ENCODE peak calls at places on chromosome 6, in four cellular contexts. V is WERI-Rb-1, N is heart left ventricle, Q is dorsolateral prefrontal cortex. F is an unnamed sample.

GRCh38 chr6:152380351-152380767 is 256.8 kb downstream of the SYNE1 start:
- DNase-seq in V (peak; percentile 39), N (peak; percentile 29), Q (no peak), F (no peak)

GRCh38 chr6:122553697-122554096 is 56.5 kb upstream of the PKIB start:
- DNase-seq in V (peak; percentile 46), N (no peak), Q (no peak), F (no peak)

GRCh38 chr6:170162011-170162770 is 128.7 kb downstream of the DLL1 start:
- DNase-seq in V (no peak), N (no peak), Q (no peak), F (no peak)

GRCh38 chr6:169428532-169428931 is 174.9 kb upstream of the THBS2 start:
- DNase-seq in V (no peak), N (peak; percentile 26), Q (no peak), F (no peak)

GRCh38 chr6:166584046-166584679 is 2.3 kb downstream of the RAMACL start:
- DNase-seq in V (no peak), N (no peak), Q (no peak), F (peak; percentile 24)

GRCh38 chr6:136284909-136285308 is 4.7 kb downstream of the BCLAF1 start:
- DNase-seq in V (no peak), N (no peak), Q (no peak), F (no peak)

GRCh38 chr6:69704916-69705315 is 91.9 kb downstream of the LMBRD1 start:
- DNase-seq in V (no peak), N (no peak), Q (no peak), F (no peak)

GRCh38 chr6:30544666-30545272 is 11.5 kb downstream of the GNL1 start:
- DNase-seq in V (peak; percentile 39), N (no peak), Q (no peak), F (peak; percentile 42)

GRCh38 chr6:125904871-125905270 is 51.7 kb upstream of the HINT3 start:
- DNase-seq in V (no peak), N (no peak), Q (no peak), F (no peak)

GRCh38 chr6:168578036-168578435 is 137.1 kb downstream of the SMOC2 start:
- DNase-seq in V (no peak), N (no peak), Q (no peak), F (peak; percentile 13)

GRCh38 chr6:109609737-109610136 is 81.3 kb downstream of the AK9 start:
- DNase-seq in V (no peak), N (no peak), Q (no peak), F (no peak)

GRCh38 chr6:40986364-40986763 is 52.7 kb downstream of the UNC5CL start:
- DNase-seq in V (no peak), N (no peak), Q (no peak), F (no peak)

GRCh38 chr6:101663099-101663498 is 269.6 kb downstream of the GRIK2 start:
- DNase-seq in V (peak; percentile 21), N (no peak), Q (no peak), F (no peak)

GRCh38 chr6:164827537-164827936 is 481.9 kb downstream of the C6orf118 start:
- DNase-seq in V (no peak), N (no peak), Q (no peak), F (no peak)

GRCh38 chr6:124669713-124670480 is 292.3 kb upstream of the RNF217 start:
- DNase-seq in V (no peak), N (no peak), Q (no peak), F (no peak)

GRCh38 chr6:75602897-75603395 is 1.3 kb downstream of the SENP6 start:
- DNase-seq in V (no peak), N (no peak), Q (no peak), F (no peak)

GRCh38 chr6:155185544-155185943 is 78.3 kb upstream of the CLDN20 start:
- DNase-seq in V (peak; percentile 34), N (no peak), Q (no peak), F (peak; percentile 89)

GRCh38 chr6:24933868-24934401 is 1.8 kb downstream of the RIPOR2 start:
- DNase-seq in V (peak; percentile 68), N (no peak), Q (no peak), F (peak; percentile 87)

GRCh38 chr6:76861403-76861802 is 601.9 kb downstream of the HTR1B start:
- DNase-seq in V (peak; percentile 37), N (no peak), Q (no peak), F (peak; percentile 76)

GRCh38 chr6:10588562-10589428 is 67.6 kb downstream of the GCNT2 start:
- DNase-seq in V (no peak), N (no peak), Q (no peak), F (no peak)

GRCh38 chr6:46453221-46453620 is 38.0 kb downstream of the RCAN2 start:
- DNase-seq in V (no peak), N (no peak), Q (no peak), F (no peak)

GRCh38 chr6:20564777-20565176 is 30.5 kb downstream of the CDKAL1 start:
- DNase-seq in V (no peak), N (no peak), Q (no peak), F (no peak)

GRCh38 chr6:30883743-30884520 is at the start of gene DDR1:
- DNase-seq in V (peak; percentile 89), N (peak; percentile 80), Q (peak; percentile 68), F (peak; percentile 84)

GRCh38 chr6:701696-702479 is 8.9 kb upstream of the EXOC2 start:
- DNase-seq in V (no peak), N (no peak), Q (no peak), F (peak; percentile 70)

GRCh38 chr6:89640804-89641203 is 2.3 kb upstream of the LYRM2 start:
- DNase-seq in V (peak; percentile 16), N (no peak), Q (no peak), F (no peak)

GRCh38 chr6:159125977-159126376 is 43.2 kb upstream of the FNDC1 start:
- DNase-seq in V (peak; percentile 35), N (peak; percentile 70), Q (peak; percentile 77), F (peak; percentile 28)

GRCh38 chr6:5553767-5554166 is 292.5 kb downstream of the FARS2 start:
- DNase-seq in V (no peak), N (no peak), Q (no peak), F (no peak)

GRCh38 chr6:36979343-36979742 is 6.7 kb downstream of the MTCH1 start:
- DNase-seq in V (peak; percentile 59), N (peak; percentile 64), Q (peak; percentile 49), F (no peak)

GRCh38 chr6:37429352-37429750 is 3.7 kb upstream of the CMTR1 start:
- DNase-seq in V (no peak), N (no peak), Q (no peak), F (no peak)

GRCh38 chr6:2008383-2008976 is 236.9 kb downstream of the GMDS start:
- DNase-seq in V (no peak), N (no peak), Q (no peak), F (no peak)

GRCh38 chr6:165774903-165775608 is 112.0 kb upstream of the PDE10A start:
- DNase-seq in V (no peak), N (peak; percentile 74), Q (no peak), F (peak; percentile 56)

GRCh38 chr6:82374481-82374880 is 10.9 kb downstream of the TPBG start:
- DNase-seq in V (no peak), N (no peak), Q (no peak), F (no peak)
- TF ChIP-seq CTCF in V (no peak), N (no peak), Q (no peak), F (no peak)

DNA sequence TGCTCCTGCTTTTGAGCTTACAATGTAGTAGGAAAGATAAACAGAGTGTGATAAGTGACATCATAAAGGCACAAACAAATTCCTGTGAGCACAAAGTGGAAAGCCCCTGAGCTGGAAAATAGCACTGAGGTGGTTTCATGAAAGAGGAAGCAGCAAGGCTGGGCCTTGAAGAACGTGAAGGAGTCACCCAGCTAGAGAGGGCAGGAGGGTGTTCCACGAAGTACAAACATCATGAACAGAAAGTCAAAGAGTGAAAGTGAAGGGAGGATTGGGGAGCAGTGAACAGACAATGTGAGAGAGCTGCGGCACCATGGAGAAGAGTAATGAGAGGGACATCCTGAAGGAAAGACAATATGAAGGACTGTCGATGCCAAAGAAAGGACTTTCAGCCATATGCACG is 543.6 kb downstream of the CD83 start:
- DNase-seq in V (no peak), N (no peak), Q (no peak), F (no peak)
- H3K27ac ChIP-seq in V (no peak overlapping the region), N (no peak overlapping the region), Q (no peak overlapping the region), F (no peak overlapping the region)

GRCh38 chr6:95203153-95203754 is 374.1 kb upstream of the MANEA start:
- DNase-seq in V (peak; percentile 59), N (no peak), Q (no peak), F (peak; percentile 66)
- TF ChIP-seq CTCF in V (peak; percentile 60), N (peak; percentile 40), Q (peak; percentile 35), F (peak; percentile 89)

DNA sequence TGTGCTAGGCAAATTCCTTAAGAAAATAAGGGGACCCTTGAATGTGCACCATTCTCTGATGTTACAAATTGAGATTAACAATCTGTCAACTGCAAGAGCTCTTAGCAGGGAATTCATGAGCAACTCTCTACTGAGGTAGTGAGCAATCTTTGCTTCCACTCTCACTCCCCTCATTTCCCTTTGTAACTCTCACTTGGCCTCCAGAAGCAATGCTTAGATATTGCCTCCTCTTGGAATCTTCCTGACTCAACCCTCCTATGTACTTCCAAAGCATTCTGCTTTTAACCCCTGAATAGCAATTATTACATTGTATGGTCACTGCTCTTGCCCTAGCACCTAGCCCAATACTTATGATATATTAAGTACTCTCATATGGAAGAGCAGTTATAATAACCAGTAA is 16.5 kb downstream of the XPO5 start:
- DNase-seq in V (no peak), N (no peak), Q (no peak), F (no peak)
- H3K27ac ChIP-seq in V (no peak overlapping the region), N (no peak overlapping the region), Q (no peak overlapping the region), F (no peak overlapping the region)